ENCODE peak calls at places on chromosomes 2 and 18, in four cellular contexts. J is right lobe of liver, Y is heart left ventricle, W is sigmoid colon. R is an unnamed sample.
A peak's percentile ranks its signal among the peaks of the same experiment; 100 is the strongest.

GRCh38 chr2:23524261-23524706 is 139.3 kb downstream of the KLHL29 start:
- DNase-seq in J (no peak), Y (no peak), W (peak; percentile 84), R (no peak)

GRCh38 chr2:132645176-132645575 is 24.8 kb downstream of the LYPD1 start:
- DNase-seq in J (peak; percentile 29), Y (no peak), W (no peak), R (no peak)

GRCh38 chr2:182504903-182505302 is 78.1 kb upstream of the PDE1A start:
- DNase-seq in J (no peak), Y (peak; percentile 47), W (no peak), R (no peak)

GRCh38 chr18:7598167-7599062 is 31.3 kb downstream of the PTPRM start:
- DNase-seq in J (no peak), Y (no peak), W (no peak), R (no peak)

GRCh38 chr2:19775838-19776237 is 125.9 kb downstream of the TTC32 start:
- DNase-seq in J (no peak), Y (no peak), W (no peak), R (no peak)

GRCh38 chr2:238462782-238463396 is 36.2 kb downstream of the ASB1 start:
- DNase-seq in J (no peak), Y (no peak), W (no peak), R (no peak)

GRCh38 chr2:124081154-124081771 is 56.2 kb downstream of the CNTNAP5 start:
- DNase-seq in J (no peak), Y (no peak), W (no peak), R (no peak)

GRCh38 chr2:228474466-228474865 is 293.0 kb upstream of the SPHKAP start:
- DNase-seq in J (no peak), Y (no peak), W (no peak), R (no peak)

GRCh38 chr2:777051-777450 is 99.8 kb upstream of the TMEM18 start:
- DNase-seq in J (no peak), Y (no peak), W (no peak), R (no peak)

GRCh38 chr2:240230424-240230945 is 90.0 kb upstream of the OTOS start:
- DNase-seq in J (no peak), Y (no peak), W (peak; percentile 46), R (no peak)

GRCh38 chr2:233165895-233166661 is 85.4 kb upstream of the ATG16L1 start:
- DNase-seq in J (peak; percentile 66), Y (peak; percentile 74), W (peak; percentile 71), R (no peak)

GRCh38 chr18:77132369-77133050 is at the start of gene MBP:
- DNase-seq in J (peak; percentile 92), Y (peak; percentile 56), W (peak; percentile 82), R (peak; percentile 11)

GRCh38 chr2:237557633-237558015 is 8.8 kb upstream of the PRLH start:
- DNase-seq in J (no peak), Y (no peak), W (no peak), R (no peak)

GRCh38 chr2:132766573-132766972 is 96.6 kb upstream of the LYPD1 start:
- DNase-seq in J (no peak), Y (no peak), W (no peak), R (no peak)

GRCh38 chr2:191950132-191950885 is 103.4 kb upstream of the CAVIN2 start:
- DNase-seq in J (no peak), Y (no peak), W (no peak), R (no peak)

GRCh38 chr2:156892449-156893335 is 364.8 kb upstream of the GALNT5 start:
- DNase-seq in J (no peak), Y (no peak), W (no peak), R (no peak)

GRCh38 chr18:23856466-23857175 is 157.9 kb upstream of the TTC39C start:
- DNase-seq in J (no peak), Y (no peak), W (no peak), R (no peak)

GRCh38 chr2:56013475-56013874 is 89.9 kb upstream of the EFEMP1 start:
- DNase-seq in J (no peak), Y (no peak), W (no peak), R (no peak)

GRCh38 chr18:939167-939566 is 34.5 kb downstream of the ADCYAP1 start:
- DNase-seq in J (no peak), Y (no peak), W (no peak), R (no peak)

GRCh38 chr2:48356701-48357322 is 173.1 kb upstream of the STON1 start:
- DNase-seq in J (no peak), Y (no peak), W (no peak), R (no peak)

GRCh38 chr2:219406861-219407230 is 11.3 kb upstream of the DES start:
- DNase-seq in J (no peak), Y (peak; percentile 94), W (peak; percentile 97), R (no peak)

GRCh38 chr2:16506366-16506765 is 159.3 kb downstream of the CYRIA start:
- DNase-seq in J (peak; percentile 74), Y (no peak), W (no peak), R (no peak)

GRCh38 chr2:65654496-65654895 is 222.1 kb upstream of the SPRED2 start:
- DNase-seq in J (no peak), Y (no peak), W (no peak), R (no peak)

GRCh38 chr2:76546207-76546606 is 835.5 kb upstream of the GCFC2 start:
- DNase-seq in J (no peak), Y (no peak), W (no peak), R (no peak)

DNA sequence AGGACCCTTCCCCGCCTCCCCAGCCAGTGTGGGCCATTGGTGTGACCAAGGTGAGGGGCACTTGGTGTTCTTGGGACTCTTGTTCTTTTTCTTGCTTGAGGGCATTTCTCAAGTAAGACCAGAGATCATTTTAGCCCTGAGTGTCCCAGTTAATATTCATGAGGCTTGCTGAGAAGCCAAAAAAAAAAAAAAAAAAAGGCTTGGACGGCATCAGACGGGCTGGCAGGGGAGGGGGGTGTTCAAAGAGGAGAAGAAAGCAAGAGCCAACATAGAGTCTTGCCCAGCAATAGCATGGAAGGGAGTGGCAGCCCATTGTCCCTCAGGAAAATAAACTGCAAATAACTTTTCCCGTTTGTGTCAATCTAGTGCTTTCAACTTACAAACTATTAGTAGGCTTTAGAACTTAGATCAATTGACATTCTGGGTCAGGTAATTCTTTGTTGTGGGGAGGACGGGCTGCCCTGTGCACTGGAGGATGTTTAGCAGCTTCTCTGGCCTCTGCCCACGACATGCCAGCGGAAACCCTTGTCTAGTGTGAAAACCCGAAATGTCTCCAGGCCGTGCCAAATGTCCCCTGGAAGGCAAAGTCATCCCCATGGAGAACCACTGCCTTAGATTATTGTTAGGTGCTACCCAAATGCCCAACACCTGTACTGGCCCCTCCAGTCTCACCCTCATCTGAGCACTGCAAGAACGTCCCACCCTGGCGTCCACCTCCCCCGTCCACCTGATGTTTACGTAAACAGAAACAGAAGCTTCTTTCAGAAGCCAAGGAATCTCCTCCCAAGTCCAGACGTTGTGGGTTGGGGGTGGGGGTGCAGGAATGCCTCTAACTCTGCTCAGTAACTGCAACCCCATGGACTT is 163.4 kb downstream of the BCL2 start:
- DNase-seq in J (no peak), Y (no peak), W (no peak), R (no peak)
- TF ChIP-seq POLR2A in J (no peak), Y (no peak), W (no peak), R (no peak)

GRCh38 chr18:9817725-9818422 is 67.9 kb upstream of the TXNDC2 start:
- DNase-seq in J (no peak), Y (no peak), W (no peak), R (no peak)

GRCh38 chr18:9822587-9822986 is 63.2 kb upstream of the TXNDC2 start:
- DNase-seq in J (no peak), Y (no peak), W (no peak), R (no peak)

GRCh38 chr18:9818423-9818734 is 67.4 kb upstream of the TXNDC2 start:
- DNase-seq in J (no peak), Y (no peak), W (no peak), R (no peak)

GRCh38 chr18:9823805-9824473 is 61.8 kb upstream of the TXNDC2 start:
- DNase-seq in J (no peak), Y (no peak), W (peak; percentile 57), R (no peak)

GRCh38 chr18:9820719-9821118 is 65.1 kb upstream of the TXNDC2 start:
- DNase-seq in J (no peak), Y (no peak), W (no peak), R (no peak)
- H3K4me1 ChIP-seq in J (no peaks in the 10 kb centered on the region), Y (peaks cover 12% of the 10 kb centered on the region), W (peaks cover 22% of the 10 kb centered on the region), R (peaks cover 19% of the 10 kb centered on the region)

DNA sequence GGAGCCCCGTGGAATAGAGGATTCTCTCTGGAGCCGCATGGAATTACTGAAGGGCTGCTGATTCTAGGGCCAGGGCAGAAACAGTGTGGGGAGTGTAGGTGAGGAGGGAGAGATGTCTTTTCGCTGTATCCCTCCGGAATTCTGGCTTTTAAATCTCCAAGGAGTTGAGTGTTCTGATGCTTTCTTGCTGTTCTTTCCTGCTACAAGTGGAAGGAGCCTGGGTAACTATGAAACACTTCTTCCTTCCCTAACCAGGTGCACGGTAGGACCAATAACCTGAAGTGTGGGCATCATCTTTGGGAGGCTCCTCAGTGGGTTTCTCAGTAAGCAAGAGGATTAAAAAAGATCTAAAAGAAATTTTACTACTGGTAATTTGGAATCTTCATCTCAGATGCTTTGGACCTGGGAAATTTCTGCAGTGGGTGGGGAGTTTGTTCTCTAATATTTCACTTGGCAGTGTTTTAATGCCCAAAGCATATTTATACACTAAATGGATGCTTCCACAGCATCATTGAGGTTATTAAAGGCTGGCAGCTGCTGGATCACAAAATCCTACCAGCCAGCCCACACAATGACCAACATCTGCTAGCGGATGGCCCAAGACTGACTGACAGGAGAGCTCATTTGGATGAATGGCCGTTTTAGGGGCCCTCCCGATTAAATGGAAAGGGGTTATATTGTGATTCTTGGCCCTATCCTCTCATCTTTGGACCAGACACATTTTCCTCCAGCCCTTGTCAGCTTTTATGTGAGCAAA is 2.1 kb downstream of the EML6 start:
- DNase-seq in J (no peak), Y (no peak), W (no peak), R (no peak)
- H3K4me3 ChIP-seq in J (no peak overlapping the region), Y (no peak overlapping the region), W (no peak overlapping the region), R (peak overlapping the region; percentile 81)

GRCh38 chr2:28608829-28609400 is 113.1 kb downstream of the PLB1 start:
- DNase-seq in J (no peak), Y (peak; percentile 4), W (no peak), R (no peak)

GRCh38 chr2:28613181-28613580 is 117.3 kb downstream of the PLB1 start:
- DNase-seq in J (no peak), Y (no peak), W (no peak), R (no peak)

GRCh38 chr2:28610583-28611201 is 114.8 kb downstream of the PLB1 start:
- DNase-seq in J (no peak), Y (peak; percentile 46), W (no peak), R (no peak)

GRCh38 chr2:28613616-28614501 is 118.0 kb downstream of the PLB1 start:
- DNase-seq in J (no peak), Y (peak; percentile 13), W (no peak), R (no peak)

GRCh38 chr2:28612131-28612812 is 116.4 kb downstream of the PLB1 start:
- DNase-seq in J (no peak), Y (no peak), W (no peak), R (no peak)
- TF ChIP-seq POLR2A in J (no peak), Y (no peak), W (no peak), R (no peak)

GRCh38 chr2:84923009-84923408 is 17.6 kb downstream of the TMSB10 start:
- DNase-seq in J (no peak), Y (no peak), W (no peak), R (no peak)
- H3K4me1 ChIP-seq in J (peaks cover 5% of the 10 kb centered on the region), Y (peaks cover 11% of the 10 kb centered on the region), W (peaks cover 26% of the 10 kb centered on the region), R (peaks cover 29% of the 10 kb centered on the region)

GRCh38 chr18:48947102-48947501 is 3.7 kb downstream of the SMAD7 start:
- DNase-seq in J (no peak), Y (no peak), W (no peak), R (no peak)
- H3K4me3 ChIP-seq in J (peak overlapping the region; percentile 92), Y (peak overlapping the region; percentile 93), W (peak overlapping the region; percentile 50), R (peak overlapping the region; percentile 74)

R was measured in esophagus squamous epithelium.